ENCODE peak calls at places on chromosomes 6 and 20, in eight cellular contexts. L, J, U, F, B, Z, O and H are unnamed samples.
A peak's percentile ranks its signal among the peaks of the same experiment; 100 is the strongest.

GRCh38 chr20:24698706-24699206 is 229.3 kb downstream of the SYNDIG1 start:
- DNase-seq in L (no peak), J (no peak), U (no peak), F (no peak), B (no peak), Z (no peak), O (no peak), H (no peak)

GRCh38 chr6:111686249-111686997 is 80.7 kb upstream of the TRAF3IP2 start:
- DNase-seq in L (peak; percentile 90), J (no peak), U (no peak), F (no peak), B (no peak), Z (no peak), O (no peak), H (no peak)

GRCh38 chr6:41721396-41721795 is 14.0 kb downstream of the TFEB start:
- DNase-seq in L (no peak), J (no peak), U (no peak), F (no peak), B (no peak), Z (no peak), O (no peak), H (no peak)

GRCh38 chr6:27679308-27679967 is 206.5 kb upstream of the ZNF184 start:
- DNase-seq in L (peak; percentile 73), J (no peak), U (no peak), F (no peak), B (no peak), Z (no peak), O (no peak), H (no peak)

GRCh38 chr6:82371799-82372508 is 8.3 kb downstream of the TPBG start:
- DNase-seq in L (no peak), J (no peak), U (no peak), F (peak; percentile 39), B (no peak), Z (no peak), O (no peak), H (peak; percentile 60)

GRCh38 chr20:19757973-19758887 is at the start of gene RIN2:
- DNase-seq in L (peak; percentile 98), J (peak; percentile 84), U (peak; percentile 92), F (peak; percentile 85), B (peak; percentile 80), Z (no peak), O (no peak), H (peak; percentile 92)

GRCh38 chr20:40589581-40589980 is 99.5 kb downstream of the MAFB start:
- DNase-seq in L (no peak), J (no peak), U (no peak), F (no peak), B (no peak), Z (no peak), O (no peak), H (no peak)

GRCh38 chr20:1964061-1964460 is 29.8 kb downstream of the PDYN start:
- DNase-seq in L (no peak), J (no peak), U (no peak), F (no peak), B (no peak), Z (no peak), O (no peak), H (no peak)

GRCh38 chr20:59678286-59678685 is 73.9 kb downstream of the PHACTR3 start:
- DNase-seq in L (no peak), J (no peak), U (no peak), F (no peak), B (no peak), Z (no peak), O (no peak), H (no peak)

GRCh38 chr20:45067558-45067957 is 33.4 kb downstream of the KCNS1 start:
- DNase-seq in L (no peak), J (no peak), U (no peak), F (peak; percentile 53), B (no peak), Z (no peak), O (no peak), H (no peak)

GRCh38 chr6:56804996-56805395 is 149.9 kb upstream of the BEND6 start:
- DNase-seq in L (no peak), J (no peak), U (no peak), F (peak; percentile 74), B (peak; percentile 62), Z (no peak), O (no peak), H (peak; percentile 62)

GRCh38 chr6:104958720-104959452 is 2.0 kb downstream of the LIN28B start:
- DNase-seq in L (peak; percentile 25), J (no peak), U (no peak), F (no peak), B (no peak), Z (no peak), O (no peak), H (no peak)

GRCh38 chr6:52361347-52361944 is 505 bp upstream of the PAQR8 start:
- DNase-seq in L (no peak), J (no peak), U (no peak), F (peak; percentile 45), B (no peak), Z (peak; percentile 7), O (no peak), H (peak; percentile 58)

GRCh38 chr6:157074969-157075368 is 248.3 kb downstream of the TMEM242 start:
- DNase-seq in L (no peak), J (no peak), U (no peak), F (no peak), B (no peak), Z (no peak), O (no peak), H (no peak)

GRCh38 chr20:16576219-16576618 is 3.0 kb upstream of the KIF16B start:
- DNase-seq in L (peak; percentile 10), J (no peak), U (no peak), F (no peak), B (no peak), Z (no peak), O (no peak), H (no peak)

GRCh38 chr20:24738981-24739633 is 210.0 kb upstream of the CST7 start:
- DNase-seq in L (no peak), J (no peak), U (no peak), F (no peak), B (no peak), Z (no peak), O (no peak), H (no peak)

GRCh38 chr20:556984-557383 is 13.4 kb upstream of the CSNK2A1 start:
- DNase-seq in L (no peak), J (no peak), U (no peak), F (no peak), B (no peak), Z (no peak), O (no peak), H (no peak)

GRCh38 chr6:85676086-85676729 is 33.5 kb upstream of the SYNCRIP start:
- DNase-seq in L (no peak), J (no peak), U (no peak), F (peak; percentile 26), B (no peak), Z (no peak), O (no peak), H (peak; percentile 57)

GRCh38 chr6:4776493-4776966 is 326 bp downstream of the CDYL start:
- DNase-seq in L (peak; percentile 82), J (no peak), U (no peak), F (no peak), B (no peak), Z (peak; percentile 17), O (no peak), H (no peak)

GRCh38 chr20:11810316-11811130 is 107.2 kb upstream of the BTBD3 start:
- DNase-seq in L (peak; percentile 60), J (no peak), U (no peak), F (peak; percentile 84), B (peak; percentile 23), Z (no peak), O (no peak), H (no peak)

GRCh38 chr20:37697314-37697713 is 3.5 kb downstream of the CTNNBL1 start:
- DNase-seq in L (no peak), J (peak; percentile 36), U (no peak), F (no peak), B (no peak), Z (no peak), O (no peak), H (no peak)

GRCh38 chr6:5499644-5500306 is 238.5 kb downstream of the FARS2 start:
- DNase-seq in L (no peak), J (peak; percentile 33), U (no peak), F (peak; percentile 67), B (no peak), Z (no peak), O (no peak), H (peak; percentile 40)

GRCh38 chr6:164693934-164694333 is 615.5 kb downstream of the C6orf118 start:
- DNase-seq in L (peak; percentile 28), J (peak; percentile 96), U (no peak), F (no peak), B (peak; percentile 94), Z (no peak), O (no peak), H (no peak)

GRCh38 chr6:29576056-29576455 is 8.9 kb upstream of the OR2H2 start:
- DNase-seq in L (no peak), J (no peak), U (no peak), F (no peak), B (no peak), Z (no peak), O (no peak), H (no peak)

GRCh38 chr6:113065606-113066005 is 718.5 kb downstream of the RFPL4B start:
- DNase-seq in L (peak; percentile 11), J (peak; percentile 63), U (no peak), F (peak; percentile 70), B (peak; percentile 19), Z (no peak), O (no peak), H (peak; percentile 45)